ENCODE peak calls at places on chromosomes 16 and 17, in four cellular contexts. H is A172, V is HT1080, Q is EL. P is an unnamed sample.

GRCh38 chr17:70320642-70321345 is 151.5 kb downstream of the KCNJ2 start:
- DNase-seq in H (peak), V (no peak), Q (no peak), P (no peak)

GRCh38 chr17:74444406-74444805 is 12.5 kb downstream of the GPRC5C start:
- DNase-seq in V (no peak), Q (no peak), H (peak), P (no peak)

GRCh38 chr16:53081032-53081424 is 26.2 kb downstream of the CHD9 start:
- DNase-seq in V (no peak), Q (no peak), H (no peak), P (no peak)

GRCh38 chr16:19555938-19556778 is 655 bp downstream of the VPS35L start:
- DNase-seq in Q (peak), V (peak), H (peak), P (peak)

GRCh38 chr16:86191663-86192062 is 292.7 kb downstream of the IRF8 start:
- DNase-seq in H (no peak), Q (no peak), V (no peak), P (no peak)

GRCh38 chr16:9901-10665 is 43.3 kb downstream of the POLR3K start:
- DNase-seq in V (no peak), Q (no peak), H (no peak), P (peak)

GRCh38 chr17:3828151-3828851 is 17.7 kb downstream of the NCBP3 start:
- DNase-seq in H (no peak), Q (no peak), V (no peak), P (no peak)

GRCh38 chr17:33239702-33240101 is 53.4 kb downstream of the ASIC2 start:
- DNase-seq in Q (no peak), V (no peak), H (no peak), P (no peak)

P was measured in ACHN.